ENCODE peak calls at places on chromosomes 5 and 9, in seven cellular contexts. A, X, B, S, I, K and J are unnamed samples.

GRCh38 chr5:168591302-168592013 is 12.3 kb upstream of the PANK3 start:
- DNase-seq in I (no peak), B (no peak), A (no peak), K (no peak), X (no peak), S (no peak), J (no peak)

GRCh38 chr9:114238919-114239879 is 83.7 kb upstream of the ORM1 start:
- DNase-seq in X (peak), I (no peak), B (no peak), S (peak), K (peak), A (no peak), J (peak)

GRCh38 chr9:89387970-89388867 is 69.9 kb downstream of the SECISBP2 start:
- DNase-seq in S (peak), A (peak), I (no peak), B (no peak), K (peak), X (peak), J (peak)

GRCh38 chr9:113148377-113148715 is 2.5 kb upstream of the SLC31A2 start:
- DNase-seq in S (no peak), K (no peak), X (no peak), B (no peak), A (no peak), I (no peak), J (no peak)

GRCh38 chr9:125397736-125398135 is 136.1 kb downstream of the GAPVD1 start:
- DNase-seq in I (no peak), K (no peak), B (no peak), X (no peak), S (no peak), A (no peak), J (no peak)

GRCh38 chr5:59829389-59829788 is 64.1 kb downstream of the PDE4D start:
- DNase-seq in B (no peak), X (no peak), S (no peak), A (no peak), I (no peak), K (peak), J (no peak)

GRCh38 chr9:16343249-16344237 is 526.9 kb downstream of the BNC2 start:
- DNase-seq in A (peak), B (no peak), K (peak), I (no peak), X (peak), S (peak), J (no peak)

GRCh38 chr9:89720721-89721660 is 116.2 kb downstream of the GADD45G start:
- DNase-seq in B (no peak), I (no peak), S (no peak), A (no peak), K (no peak), X (no peak), J (no peak)

GRCh38 chr9:136049451-136050265 is 45.4 kb downstream of the NACC2 start:
- DNase-seq in I (no peak), K (no peak), A (no peak), S (no peak), X (no peak), B (no peak), J (no peak)

GRCh38 chr9:106019017-106019692 is 324.8 kb downstream of the TMEM38B start:
- DNase-seq in K (no peak), B (no peak), A (no peak), X (no peak), S (peak), I (no peak), J (peak)

GRCh38 chr5:132263548-132264261 is 6.2 kb downstream of the PDLIM4 start:
- DNase-seq in I (peak), B (no peak), A (peak), K (peak), X (peak), S (peak), J (no peak)

GRCh38 chr5:129652353-129653138 is 95.3 kb upstream of the MINAR2 start:
- DNase-seq in A (no peak), S (no peak), B (no peak), K (no peak), I (no peak), X (peak), J (no peak)

GRCh38 chr5:129656952-129657351 is 90.9 kb upstream of the MINAR2 start:
- DNase-seq in B (no peak), S (no peak), K (no peak), X (no peak), I (no peak), A (no peak), J (no peak)
- TF ChIP-seq CTCF in B (no peak), S (no peak), K (no peak), X (no peak), I (no peak), A (no peak), J (no peak)

GRCh38 chr5:167049043-167049663 is 1242.3 kb upstream of the WWC1 start:
- DNase-seq in X (peak), B (peak), I (no peak), A (no peak), K (peak), S (no peak), J (no peak)
- TF ChIP-seq CTCF in X (peak), B (peak), I (peak), A (no peak), K (no peak), S (peak), J (peak)

DNA sequence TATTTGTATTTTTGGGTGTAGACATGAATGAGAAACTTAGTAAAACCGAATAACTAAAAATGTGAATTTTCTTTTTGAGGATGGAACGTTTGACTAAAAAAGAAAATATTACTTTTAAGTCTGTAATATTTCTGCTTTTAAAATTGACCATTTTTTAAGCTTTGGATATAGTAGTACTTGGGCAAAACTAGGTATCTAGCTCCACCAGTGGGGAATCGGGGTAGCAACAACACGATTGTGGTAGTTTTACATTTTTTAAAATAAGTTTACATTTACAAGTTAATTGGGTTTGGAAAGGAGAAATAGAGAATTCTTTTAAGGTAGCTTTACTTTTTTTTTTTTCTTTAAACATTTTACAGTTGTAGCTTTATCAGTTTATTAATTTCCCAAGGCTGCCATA is 154.4 kb downstream of the MAN2A1 start:
- DNase-seq in K (peak), B (no peak), S (no peak), X (peak), A (no peak), I (no peak), J (no peak)
- TF ChIP-seq CTCF in K (peak), B (peak), S (peak), X (peak), A (peak), I (no peak), J (no peak)

DNA sequence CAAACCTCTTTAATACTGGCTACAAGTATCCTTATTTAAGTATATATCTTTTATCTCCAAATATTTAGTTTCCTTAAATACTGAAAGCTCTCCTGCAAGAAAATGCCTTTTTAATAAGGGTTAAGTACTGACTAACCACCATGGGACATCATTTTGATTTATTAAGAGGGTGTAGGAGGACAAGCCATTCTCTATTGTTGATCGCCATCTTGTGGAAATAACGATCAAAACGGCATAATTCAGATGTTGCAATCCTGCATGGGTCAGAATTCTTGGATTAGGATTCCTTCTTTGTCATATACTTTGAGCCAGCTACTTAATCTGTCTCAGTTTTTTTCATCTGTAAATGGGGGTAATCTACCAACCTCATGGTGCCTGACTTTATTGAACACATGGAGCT is 28.7 kb upstream of the C5orf46 start:
- DNase-seq in A (no peak), I (no peak), S (no peak), B (no peak), X (peak), K (peak), J (no peak)
- TF ChIP-seq CTCF in A (no peak), I (no peak), S (peak), B (peak), X (peak), K (peak), J (peak)

DNA sequence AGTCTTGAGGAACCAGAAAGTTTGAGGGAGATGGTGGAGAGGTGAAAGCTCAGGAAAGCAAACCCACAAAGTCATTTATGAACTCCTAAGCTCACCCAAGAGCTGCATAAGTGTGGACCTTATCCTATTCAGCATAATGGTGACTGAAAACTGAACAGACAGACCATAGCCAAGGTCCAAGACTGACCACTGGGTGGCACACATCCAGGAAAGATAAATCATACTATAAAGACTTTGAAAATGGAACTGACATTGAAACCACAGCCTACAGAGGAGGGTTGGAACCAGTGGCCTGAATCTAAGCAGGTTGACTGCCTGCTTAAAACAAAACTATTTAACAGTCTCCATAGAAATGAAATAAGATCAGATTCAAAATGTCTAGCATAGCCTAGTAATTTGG is 121.1 kb upstream of the RGS7BP start:
- DNase-seq in A (no peak), B (no peak), K (peak), X (peak), S (no peak), I (no peak), J (no peak)
- TF ChIP-seq CTCF in A (no peak), B (peak), K (peak), X (no peak), S (no peak), I (no peak), J (no peak)

GRCh38 chr9:82492274-82492673 is 503.7 kb downstream of the SPATA31D1 start:
- DNase-seq in B (no peak), K (no peak), I (no peak), A (no peak), S (no peak), X (no peak), J (no peak)
- TF ChIP-seq CTCF in B (no peak), K (no peak), I (no peak), A (no peak), S (no peak), X (no peak), J (no peak)

DNA sequence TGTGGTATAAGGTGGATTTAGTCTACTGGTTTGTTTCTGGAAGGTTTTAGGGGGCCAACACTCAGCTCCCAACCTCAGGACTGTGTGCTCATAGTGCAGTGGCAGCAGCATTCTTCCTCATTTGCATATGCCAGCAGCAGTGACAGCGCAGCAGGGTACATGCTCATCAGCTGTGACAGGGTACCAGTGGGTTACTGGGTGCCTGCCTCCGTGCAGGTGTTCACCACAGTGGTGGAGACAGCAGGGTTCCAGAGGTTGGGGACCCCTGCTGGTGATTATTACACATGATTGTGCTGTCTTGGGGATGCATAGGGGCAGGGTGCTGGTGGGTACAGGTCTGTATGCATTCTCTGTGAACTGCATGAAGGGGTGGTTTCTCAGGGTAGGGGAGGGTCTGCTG is 45.5 kb upstream of the IFNE start:
- DNase-seq in K (no peak), X (no peak), A (no peak), S (no peak), B (no peak), I (no peak), J (peak)
- TF ChIP-seq CTCF in K (peak), X (no peak), A (no peak), S (no peak), B (no peak), I (no peak), J (no peak)

GRCh38 chr5:135729582-135729879 is 104.9 kb upstream of the SLC25A48 start:
- DNase-seq in A (no peak), K (no peak), X (peak), I (no peak), S (no peak), B (no peak), J (no peak)
- TF ChIP-seq CTCF in A (peak), K (peak), X (no peak), I (peak), S (peak), B (peak), J (peak)